ENCODE peak calls at places on chromosome 3, in nine cellular contexts. C is BE2C, V is heart left ventricle, A is HFF-Myc, N is ovary, R is mesothelial cell of epicardium, S is fibroblast of lung, K is IMR-90, X is glutamatergic neuron. E is an unnamed sample.

GRCh38 chr3:138971766-138972320 is 24.8 kb downstream of the FOXL2NB start:
- DNase-seq in R (no peak), V (no peak), A (no peak), N (no peak), K (no peak), S (no peak), X (no peak), C (no peak), E (no peak)

GRCh38 chr3:63934041-63934440 is 21.9 kb upstream of the SCAANT1 start:
- DNase-seq in V (no peak), X (no peak), C (no peak), K (no peak), N (no peak), S (no peak), A (no peak), R (no peak), E (no peak)

GRCh38 chr3:188152660-188153497 is 1.1 kb upstream of the LPP start:
- DNase-seq in X (peak; percentile 31), S (peak; percentile 79), A (no peak), R (peak; percentile 61), N (peak; percentile 63), C (peak; percentile 52), K (peak; percentile 73), V (no peak), E (no peak)

GRCh38 chr3:174295336-174295735 is 563.8 kb upstream of the NAALADL2 start:
- DNase-seq in C (no peak), N (no peak), V (no peak), K (peak; percentile 8), S (peak; percentile 10), A (no peak), X (no peak), R (no peak), E (no peak)

GRCh38 chr3:65483475-65483874 is 555.2 kb downstream of the MAGI1 start:
- DNase-seq in C (no peak), V (peak; percentile 86), R (peak; percentile 28), K (no peak), N (peak; percentile 26), A (no peak), S (peak; percentile 8), X (no peak), E (no peak)

GRCh38 chr3:150227839-150228238 is 180.3 kb upstream of the TSC22D2 start:
- DNase-seq in X (peak; percentile 83), S (peak; percentile 74), K (peak; percentile 69), C (peak; percentile 76), R (peak; percentile 45), N (no peak), V (peak; percentile 25), A (no peak), E (peak; percentile 59)

GRCh38 chr3:42747581-42747980 is 25.5 kb downstream of the CCDC13 start:
- DNase-seq in S (no peak), C (no peak), V (no peak), X (no peak), R (no peak), N (no peak), K (no peak), A (no peak), E (no peak)

GRCh38 chr3:105829879-105830622 is 38.8 kb downstream of the CBLB start:
- DNase-seq in A (no peak), N (no peak), R (no peak), S (peak; percentile 44), X (no peak), C (no peak), K (peak; percentile 44), V (no peak), E (no peak)

GRCh38 chr3:188796122-188796631 is 375.6 kb upstream of the TPRG1 start:
- DNase-seq in R (no peak), A (peak; percentile 39), N (no peak), V (no peak), X (no peak), S (peak; percentile 90), K (peak; percentile 97), C (no peak), E (no peak)

GRCh38 chr3:50428007-50428633 is 68.8 kb upstream of the TMEM115 start:
- DNase-seq in K (no peak), N (no peak), X (no peak), A (no peak), S (no peak), V (no peak), R (no peak), C (peak; percentile 86), E (no peak)

GRCh38 chr3:144085964-144086363 is 114.3 kb downstream of the DIPK2A start:
- DNase-seq in K (peak; percentile 32), S (peak; percentile 80), A (no peak), N (no peak), R (no peak), C (no peak), V (no peak), X (no peak), E (no peak)

GRCh38 chr3:66378256-66378655 is 122.6 kb downstream of the LRIG1 start:
- DNase-seq in C (peak; percentile 27), R (no peak), X (peak; percentile 59), V (no peak), A (no peak), N (no peak), S (no peak), K (peak; percentile 26), E (no peak)

GRCh38 chr3:154430014-154430413 is at the start of gene GPR149:
- DNase-seq in K (no peak), S (no peak), N (no peak), R (no peak), V (no peak), X (peak; percentile 37), C (no peak), A (no peak), E (no peak)

GRCh38 chr3:177883957-177884356 is 652.3 kb upstream of the KCNMB2 start:
- DNase-seq in R (no peak), X (no peak), N (no peak), S (no peak), K (no peak), V (no peak), A (no peak), C (no peak), E (no peak)

GRCh38 chr3:55686720-55687254 is 199.7 kb upstream of the WNT5A start:
- DNase-seq in K (peak; percentile 92), R (no peak), V (no peak), S (no peak), N (no peak), A (no peak), C (no peak), X (no peak), E (no peak)

GRCh38 chr3:129228891-129229585 is 20.4 kb upstream of the COPG1 start:
- DNase-seq in X (no peak), R (no peak), V (peak; percentile 27), N (peak; percentile 46), A (peak; percentile 74), K (peak; percentile 88), S (peak; percentile 73), C (peak; percentile 31), E (no peak)

GRCh38 chr3:151268267-151269235 is 9.8 kb downstream of the P2RY14 start:
- DNase-seq in N (no peak), A (no peak), C (no peak), V (no peak), K (peak; percentile 28), R (no peak), S (no peak), X (no peak), E (no peak)

GRCh38 chr3:98587654-98588532 is 5.5 kb downstream of the CPOX start:
- DNase-seq in V (no peak), C (no peak), R (no peak), S (no peak), N (no peak), X (no peak), K (peak; percentile 29), A (no peak), E (no peak)
- TF ChIP-seq CTCF in V (no peak), C (peak; percentile 45), R (no peak), S (peak; percentile 31), N (no peak), X (no peak), K (peak; percentile 31), A (peak; percentile 26), E (peak; percentile 17)

DNA sequence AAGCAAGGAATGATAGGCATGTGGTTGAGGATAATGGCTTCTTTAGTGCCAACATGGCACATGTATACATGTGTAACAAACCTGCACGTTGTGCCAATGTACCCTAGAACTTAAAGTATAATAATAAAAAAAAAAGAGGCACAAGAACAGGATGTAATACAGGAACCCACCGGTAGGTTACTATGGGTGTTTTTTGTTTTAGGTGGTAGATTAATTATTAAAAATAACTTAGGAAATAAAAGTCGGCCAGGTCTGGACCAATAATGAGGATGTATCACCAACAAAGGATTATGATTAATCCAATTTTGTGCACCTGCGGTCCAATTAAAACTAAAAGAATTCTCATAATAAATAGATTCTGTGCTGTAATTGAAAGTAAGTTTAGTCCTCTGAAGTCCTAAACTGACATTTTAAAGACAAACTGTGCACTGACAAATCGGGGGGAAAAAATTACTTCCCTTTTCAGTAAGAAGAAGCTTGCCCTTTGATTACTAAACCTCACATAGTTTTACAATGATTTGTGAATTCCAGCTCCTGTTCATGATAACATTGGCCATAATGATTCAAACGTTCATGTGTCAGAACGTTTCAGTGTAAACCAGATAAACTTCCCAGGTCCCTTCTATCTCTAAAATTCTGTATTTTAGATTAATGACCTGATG is 62.2 kb downstream of the CASR start:
- DNase-seq in X (no peak), K (peak; percentile 78), R (no peak), C (no peak), S (no peak), A (no peak), N (no peak), V (no peak), E (no peak)
- TF ChIP-seq CTCF in X (no peak), K (no peak), R (peak; percentile 48), C (peak; percentile 29), S (no peak), A (no peak), N (no peak), V (no peak), E (no peak)

GRCh38 chr3:31634485-31634884 is 101.8 kb downstream of the STT3B start:
- DNase-seq in A (peak; percentile 76), N (no peak), R (no peak), S (no peak), K (peak; percentile 70), C (no peak), V (no peak), X (no peak), E (no peak)

GRCh38 chr3:31636693-31637442 is 104.1 kb downstream of the STT3B start:
- DNase-seq in A (no peak), K (no peak), S (no peak), C (no peak), N (no peak), R (no peak), V (no peak), X (no peak), E (no peak)

GRCh38 chr3:31636063-31636462 is 103.3 kb downstream of the STT3B start:
- DNase-seq in X (no peak), R (no peak), A (no peak), V (no peak), C (no peak), S (peak; percentile 18), K (no peak), N (no peak), E (no peak)

GRCh38 chr3:31635586-31635985 is 102.9 kb downstream of the STT3B start:
- DNase-seq in R (no peak), C (no peak), K (no peak), A (no peak), X (no peak), N (no peak), V (no peak), S (no peak), E (no peak)

GRCh38 chr3:31639828-31640227 is 107.1 kb downstream of the STT3B start:
- DNase-seq in V (no peak), R (no peak), N (no peak), C (no peak), X (no peak), K (no peak), A (no peak), S (no peak), E (no peak)
- TF ChIP-seq CTCF in V (no peak), R (no peak), N (no peak), C (no peak), X (no peak), K (no peak), A (no peak), S (no peak), E (no peak)

GRCh38 chr3:141302364-141303141 is 65.8 kb upstream of the ZBTB38 start:
- DNase-seq in A (no peak), X (no peak), V (no peak), N (peak; percentile 39), R (no peak), C (no peak), S (peak; percentile 59), K (peak; percentile 75), E (no peak)
- TF ChIP-seq CTCF in A (no peak), X (no peak), V (no peak), N (no peak), R (no peak), C (no peak), S (peak; percentile 13), K (peak; percentile 42), E (no peak)